ENCODE peak calls at places on chromosomes 6 and 20, in eight cellular contexts. U, V, E, D, I, C, S and R are unnamed samples.

GRCh38 chr6:11094411-11094851 is 797 bp downstream of the SMIM13 start:
- DNase-seq in U (peak), V (peak), E (peak), D (peak), I (peak), C (peak), S (peak), R (peak)

GRCh38 chr20:3797592-3798404 is 1.7 kb downstream of the CDC25B start:
- DNase-seq in U (no peak), V (no peak), E (no peak), D (no peak), I (peak), C (peak), S (no peak), R (no peak)

GRCh38 chr6:142846459-142846831 is 98.5 kb downstream of the HIVEP2 start:
- DNase-seq in U (no peak), V (no peak), E (no peak), D (no peak), I (no peak), C (no peak), S (peak), R (no peak)

GRCh38 chr6:169171951-169172350 is 81.7 kb downstream of the THBS2 start:
- DNase-seq in U (no peak), V (peak), E (no peak), D (peak), I (no peak), C (no peak), S (peak), R (no peak)

GRCh38 chr6:27049863-27050781 is 197.4 kb upstream of the PRSS16 start:
- DNase-seq in U (peak), V (no peak), E (peak), D (no peak), I (no peak), C (no peak), S (no peak), R (no peak)

GRCh38 chr6:8027965-8028651 is 36.1 kb downstream of the BLOC1S5 start:
- DNase-seq in U (no peak), V (no peak), E (no peak), D (no peak), I (no peak), C (no peak), S (no peak), R (no peak)

GRCh38 chr20:3239026-3239866 is at the start of gene SLC4A11:
- DNase-seq in U (peak), V (peak), E (peak), D (peak), I (peak), C (peak), S (peak), R (peak)

GRCh38 chr20:37344506-37345338 is 1.2 kb upstream of the SRC start:
- DNase-seq in U (no peak), V (no peak), E (no peak), D (no peak), I (no peak), C (peak), S (no peak), R (no peak)

GRCh38 chr6:138087549-138087948 is 19.7 kb downstream of the PERP start:
- DNase-seq in U (no peak), V (no peak), E (peak), D (peak), I (no peak), C (no peak), S (peak), R (no peak)

GRCh38 chr20:20551409-20551808 is 161.0 kb downstream of the RALGAPA2 start:
- DNase-seq in U (no peak), V (no peak), E (no peak), D (no peak), I (no peak), C (no peak), S (no peak), R (no peak)

GRCh38 chr20:34709044-34709835 is 5.1 kb downstream of the TP53INP2 start:
- DNase-seq in U (peak), V (peak), E (peak), D (peak), I (peak), C (peak), S (peak), R (peak)

GRCh38 chr6:170420791-170421776 is 114.5 kb downstream of the FAM120B start:
- DNase-seq in U (no peak), V (no peak), E (no peak), D (no peak), I (no peak), C (no peak), S (no peak), R (no peak)

GRCh38 chr6:170423814-170424633 is 117.5 kb downstream of the FAM120B start:
- DNase-seq in U (no peak), V (no peak), E (no peak), D (peak), I (no peak), C (no peak), S (no peak), R (no peak)

GRCh38 chr6:170424634-170425126 is 118.1 kb downstream of the FAM120B start:
- DNase-seq in U (no peak), V (no peak), E (no peak), D (no peak), I (no peak), C (no peak), S (no peak), R (no peak)

GRCh38 chr6:170421921-170422320 is 115.4 kb downstream of the FAM120B start:
- DNase-seq in U (no peak), V (no peak), E (no peak), D (no peak), I (no peak), C (no peak), S (no peak), R (no peak)

DNA sequence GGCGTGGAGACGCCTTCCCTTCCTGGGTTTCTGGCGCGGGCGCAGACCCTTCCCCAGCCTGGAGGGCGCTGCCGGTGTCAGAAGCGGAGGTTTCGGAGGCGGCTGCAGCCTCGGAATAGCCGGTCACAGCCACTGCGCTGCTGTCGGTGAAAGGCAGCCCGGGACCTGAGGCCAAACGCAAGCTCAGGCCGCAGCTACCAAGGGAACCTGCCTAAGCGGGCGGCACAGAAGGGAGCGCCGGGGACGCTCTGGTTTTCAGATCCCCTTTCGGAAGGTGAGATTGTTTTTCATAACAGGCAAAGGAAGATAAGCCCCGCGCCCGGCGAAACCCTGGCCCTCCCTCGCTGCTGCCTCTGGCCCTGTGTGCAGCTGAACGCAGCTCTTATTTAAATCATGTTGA is 116.5 kb downstream of the FAM120B start:
- DNase-seq in U (peak), V (no peak), E (peak), D (no peak), I (no peak), C (no peak), S (no peak), R (peak)
- TF ChIP-seq CTCF in U (no peak), V (no peak), E (no peak), D (no peak), I (no peak), C (no peak), S (no peak), R (no peak)

GRCh38 chr6:44302856-44303255 is 10.3 kb downstream of the AARS2 start:
- DNase-seq in U (no peak), V (no peak), E (no peak), D (no peak), I (no peak), C (no peak), S (no peak), R (no peak)
- TF ChIP-seq CTCF in U (no peak), V (no peak), E (no peak), D (no peak), I (no peak), C (no peak), S (no peak), R (no peak)

DNA sequence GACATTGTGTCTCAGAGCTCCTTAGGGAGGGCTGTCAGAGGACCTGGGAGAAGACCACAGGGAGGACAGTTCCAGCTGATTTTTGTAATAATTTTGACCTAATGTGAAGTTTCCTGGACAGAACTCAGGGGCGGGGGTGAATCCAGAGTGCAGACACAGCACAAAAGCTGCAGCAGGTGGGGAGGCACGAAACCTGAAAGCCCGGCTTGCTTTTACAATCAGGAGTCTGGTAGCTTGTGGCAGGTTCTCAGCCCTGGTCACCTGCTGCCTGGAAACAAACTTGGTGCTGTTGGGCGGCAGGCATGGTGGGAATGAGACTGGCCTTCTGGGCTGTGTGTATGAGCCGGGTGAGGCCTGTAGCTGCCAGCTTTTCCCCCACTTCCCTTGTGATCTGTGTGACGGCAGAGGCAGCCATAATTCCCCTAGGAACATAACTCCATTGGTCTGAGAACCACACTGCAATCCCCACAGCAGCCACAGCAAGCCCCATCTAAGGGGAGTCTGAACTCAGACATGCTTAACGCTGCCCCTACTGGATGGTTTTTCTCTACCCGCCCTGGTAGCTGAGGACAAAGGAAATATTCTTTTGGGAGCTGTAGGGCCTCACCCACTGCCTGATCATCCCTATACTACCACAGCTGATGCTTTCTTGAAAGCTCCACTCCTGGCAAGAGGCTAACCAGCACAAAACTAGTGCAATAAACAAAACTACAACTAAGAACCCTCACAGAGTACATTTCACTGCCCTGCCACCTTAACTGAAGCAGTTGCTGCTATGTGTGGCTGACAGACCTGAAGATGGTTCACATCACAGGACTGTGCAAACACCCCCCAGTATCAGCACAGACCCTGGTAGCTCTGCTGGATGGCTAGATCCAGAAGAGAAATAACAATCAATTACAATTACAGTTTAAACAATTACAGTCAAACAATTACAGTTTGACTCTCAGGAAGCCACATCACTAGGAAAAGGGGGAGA is 1055.1 kb upstream of the GJE1 start:
- DNase-seq in U (peak), V (no peak), E (peak), D (no peak), I (no peak), C (no peak), S (no peak), R (peak)
- TF ChIP-seq CTCF in U (peak), V (no peak), E (peak), D (peak), I (no peak), C (no peak), S (peak), R (peak)

GRCh38 chr6:38279945-38280588 is 359.7 kb downstream of the BTBD9 start:
- DNase-seq in U (no peak), V (no peak), E (no peak), D (no peak), I (no peak), C (no peak), S (no peak), R (no peak)

GRCh38 chr6:38281131-38281530 is 358.6 kb downstream of the BTBD9 start:
- DNase-seq in U (peak), V (no peak), E (no peak), D (no peak), I (no peak), C (no peak), S (no peak), R (no peak)

GRCh38 chr6:38282911-38283310 is 356.8 kb downstream of the BTBD9 start:
- DNase-seq in U (no peak), V (no peak), E (no peak), D (no peak), I (no peak), C (no peak), S (no peak), R (no peak)

GRCh38 chr6:38283734-38284362 is 355.9 kb downstream of the BTBD9 start:
- DNase-seq in U (no peak), V (no peak), E (no peak), D (no peak), I (no peak), C (no peak), S (peak), R (no peak)

DNA sequence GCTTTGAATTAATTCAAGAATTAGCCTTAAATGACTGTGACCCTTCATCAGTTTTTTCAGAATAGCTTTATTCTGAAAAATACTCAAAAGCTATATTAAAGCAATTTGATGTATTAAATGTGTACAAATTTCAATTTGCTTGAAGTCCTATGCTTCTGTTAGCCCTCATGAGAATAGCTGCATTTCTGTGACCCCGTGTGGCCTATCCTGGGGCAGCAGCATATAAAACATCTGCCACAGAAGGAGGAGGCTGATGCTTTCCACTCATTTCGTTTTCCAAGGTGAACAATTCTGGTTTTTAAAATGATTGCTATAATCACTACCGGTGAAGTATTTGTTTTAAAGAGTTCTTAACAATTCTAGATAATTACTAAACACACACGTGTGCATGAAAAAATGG is 360.3 kb downstream of the BTBD9 start:
- DNase-seq in U (no peak), V (no peak), E (no peak), D (no peak), I (no peak), C (no peak), S (no peak), R (no peak)
- TF ChIP-seq CTCF in U (peak), V (peak), E (no peak), D (no peak), I (no peak), C (no peak), S (peak), R (no peak)

DNA sequence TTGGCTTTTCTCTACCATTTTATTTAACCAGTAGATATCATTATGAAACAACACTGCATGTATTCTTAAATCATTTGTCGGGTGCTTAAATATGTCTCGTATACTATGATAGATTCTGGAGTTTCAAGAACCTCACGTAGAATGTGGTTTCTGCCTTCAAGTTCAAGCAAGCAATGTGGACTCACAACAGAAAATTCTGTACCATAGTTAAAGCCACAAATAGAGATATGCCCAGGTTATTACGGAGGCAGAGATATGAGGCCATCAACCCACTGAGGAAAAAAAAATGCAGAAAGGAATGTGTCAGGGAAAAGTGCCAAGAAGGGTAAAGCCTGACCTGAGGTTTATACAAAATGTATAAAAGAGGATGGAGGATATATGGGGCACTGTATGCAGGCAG is 109.9 kb downstream of the GFRAL start:
- DNase-seq in U (no peak), V (no peak), E (no peak), D (no peak), I (no peak), C (no peak), S (no peak), R (no peak)
- TF ChIP-seq CTCF in U (no peak), V (no peak), E (no peak), D (no peak), I (no peak), C (no peak), S (no peak), R (no peak)

GRCh38 chr20:48701702-48702101 is 126.1 kb downstream of the PREX1 start:
- DNase-seq in U (no peak), V (no peak), E (no peak), D (no peak), I (peak), C (no peak), S (no peak), R (no peak)

GRCh38 chr20:48695738-48696137 is 132.1 kb downstream of the PREX1 start:
- DNase-seq in U (no peak), V (no peak), E (no peak), D (no peak), I (no peak), C (no peak), S (no peak), R (no peak)

GRCh38 chr20:48695255-48695654 is 132.5 kb downstream of the PREX1 start:
- DNase-seq in U (no peak), V (no peak), E (no peak), D (no peak), I (no peak), C (no peak), S (peak), R (no peak)

GRCh38 chr20:48697845-48698491 is 129.8 kb downstream of the PREX1 start:
- DNase-seq in U (no peak), V (no peak), E (no peak), D (peak), I (peak), C (no peak), S (peak), R (no peak)

DNA sequence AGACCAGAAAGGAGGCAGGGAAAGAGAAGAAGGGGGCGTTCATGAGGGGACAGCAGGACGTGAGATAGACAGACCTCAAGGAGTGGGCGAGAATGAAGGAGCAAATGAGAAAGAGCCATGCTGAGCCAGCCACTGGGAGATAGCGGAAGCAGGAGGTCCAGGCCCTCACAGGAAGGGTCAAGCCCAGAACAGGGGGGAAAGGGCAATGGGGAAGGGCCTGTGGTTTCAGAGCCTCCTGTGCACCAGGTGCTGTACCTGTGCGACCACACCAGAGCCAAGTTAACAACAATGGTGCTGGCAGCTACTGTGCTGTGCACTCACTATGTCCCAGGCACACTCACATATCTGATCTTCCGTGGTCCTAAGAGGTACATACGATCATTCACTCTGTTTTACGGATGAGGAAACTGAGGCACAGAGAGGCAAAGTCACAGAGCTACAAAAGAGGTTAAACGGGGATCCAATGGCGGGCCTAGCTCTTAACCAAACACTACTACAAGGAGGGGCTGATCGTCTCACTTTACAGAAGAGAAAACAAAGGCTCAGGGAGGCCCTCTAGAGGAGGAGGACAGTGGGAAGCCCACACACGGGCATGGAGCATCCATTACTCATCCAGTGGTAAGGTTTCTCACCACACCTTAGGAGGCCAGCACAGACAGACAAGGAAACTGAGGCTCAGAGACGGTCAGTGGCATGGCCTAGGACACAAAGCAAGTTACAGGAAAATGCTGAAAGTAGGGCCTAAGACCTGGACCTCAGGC is 129.1 kb downstream of the PREX1 start:
- DNase-seq in U (peak), V (no peak), E (peak), D (no peak), I (no peak), C (no peak), S (no peak), R (no peak)
- TF ChIP-seq CTCF in U (peak), V (no peak), E (peak), D (no peak), I (no peak), C (no peak), S (no peak), R (no peak)

DNA sequence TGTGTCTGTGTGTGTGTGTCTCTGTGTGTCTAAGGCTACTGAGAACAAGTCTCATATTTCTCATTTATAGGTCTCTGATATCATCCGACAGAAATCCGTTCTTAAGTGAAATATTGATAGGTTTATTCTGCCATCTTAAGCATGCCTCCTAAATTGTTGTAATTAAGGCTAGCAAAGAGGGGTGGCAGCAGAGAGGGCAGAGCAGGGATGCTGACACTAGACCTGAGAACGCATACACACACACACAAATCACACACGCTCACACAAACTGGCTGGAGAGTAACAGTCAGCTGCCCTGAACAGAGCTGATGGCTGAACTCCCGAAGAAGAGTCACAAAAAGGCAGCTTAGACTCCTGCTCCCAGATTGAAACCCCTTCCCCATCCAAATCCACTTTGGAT is 85.0 kb upstream of the LRFN2 start:
- DNase-seq in U (peak), V (no peak), E (peak), D (no peak), I (no peak), C (no peak), S (no peak), R (no peak)
- TF ChIP-seq CTCF in U (peak), V (no peak), E (peak), D (no peak), I (no peak), C (no peak), S (peak), R (no peak)